ENCODE peak calls at places on chromosomes 6 and 20, in five cellular contexts. K, O, P, J and H are unnamed samples. For H3K4me1, the result is how much of the 10 kb centered on the place peaks cover.

GRCh38 chr6:25172819-25173218 is 106.4 kb upstream of the CARMIL1 start:
- DNase-seq in K (no peak), O (no peak), P (no peak), J (no peak), H (no peak)

GRCh38 chr6:14889172-14889571 is 356.7 kb upstream of the JARID2 start:
- DNase-seq in K (no peak), O (no peak), P (no peak), J (no peak), H (no peak)

GRCh38 chr20:45383131-45383530 is 5.0 kb upstream of the TP53TG5 start:
- DNase-seq in K (no peak), O (no peak), P (no peak), J (no peak), H (no peak)

GRCh38 chr6:169188051-169188863 is 65.4 kb downstream of the THBS2 start:
- DNase-seq in K (no peak), O (no peak), P (no peak), J (no peak), H (no peak)

GRCh38 chr20:35276408-35276807 is 1.5 kb downstream of the MMP24OS start:
- DNase-seq in K (no peak), O (no peak), P (no peak), J (peak), H (no peak)

GRCh38 chr6:40692311-40692710 is 105.1 kb upstream of the LRFN2 start:
- DNase-seq in K (no peak), O (no peak), P (no peak), J (no peak), H (no peak)

GRCh38 chr6:15663057-15663638 is 320 bp upstream of the DTNBP1 start:
- DNase-seq in K (no peak), O (no peak), P (peak), J (no peak), H (no peak)

GRCh38 chr20:24421071-24421470 is 48.4 kb upstream of the SYNDIG1 start:
- DNase-seq in K (no peak), O (no peak), P (no peak), J (no peak), H (no peak)

GRCh38 chr20:45833030-45833882 is at the start of gene SNX21:
- DNase-seq in K (peak), O (peak), P (no peak), J (peak), H (no peak)

DNA sequence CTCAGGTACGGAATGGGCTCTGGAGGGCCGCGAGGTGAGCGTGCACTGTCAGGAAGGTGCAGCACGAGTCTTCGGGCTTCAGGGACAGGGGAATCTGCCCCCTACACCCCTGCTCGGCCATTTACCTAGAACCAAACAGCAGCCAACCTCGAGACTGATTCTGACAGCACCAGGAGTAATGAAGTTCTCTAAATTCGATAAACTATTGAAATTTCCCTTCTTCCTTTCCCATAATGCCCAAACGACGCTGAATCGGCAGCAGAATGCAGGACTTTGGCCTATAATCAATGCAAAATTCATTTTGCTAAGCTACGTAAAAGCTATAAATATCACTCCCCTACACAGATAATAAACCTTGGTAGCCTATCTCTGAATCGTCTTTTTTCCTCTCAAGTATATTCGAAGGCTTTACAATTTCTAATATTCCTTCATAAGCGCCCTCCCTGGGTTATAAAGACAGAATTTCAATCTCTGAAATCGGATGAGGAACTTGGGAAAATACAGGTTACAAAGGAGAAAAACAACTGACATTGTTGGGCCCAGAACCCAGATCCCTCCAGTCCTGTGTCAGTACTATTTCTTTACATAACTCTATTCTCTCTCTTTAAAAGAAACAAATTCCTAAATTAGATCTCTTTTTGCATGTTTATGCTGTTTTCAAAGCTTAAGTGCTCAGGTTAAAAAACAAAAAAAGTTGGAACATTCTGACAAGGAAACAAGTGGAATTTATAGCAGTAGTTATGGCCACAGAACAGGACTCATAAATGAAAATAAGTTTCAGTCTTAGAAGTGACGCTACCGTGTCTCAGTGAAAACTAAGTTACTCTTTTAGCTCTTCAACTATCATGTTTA is 84.7 kb downstream of the SESN1 start:
- DNase-seq in K (no peak), O (no peak), P (no peak), J (no peak), H (no peak)
- H3K27ac ChIP-seq in K (peak), O (no peak), P (no peak), J (peak), H (no peak)

GRCh38 chr6:117493470-117493869 is 11.0 kb downstream of the DCBLD1 start:
- DNase-seq in K (no peak), O (no peak), P (no peak), J (no peak), H (no peak)
- H3K4me1 ChIP-seq in K (under half), O (under half), P (under half), J (under half), H (under half)

DNA sequence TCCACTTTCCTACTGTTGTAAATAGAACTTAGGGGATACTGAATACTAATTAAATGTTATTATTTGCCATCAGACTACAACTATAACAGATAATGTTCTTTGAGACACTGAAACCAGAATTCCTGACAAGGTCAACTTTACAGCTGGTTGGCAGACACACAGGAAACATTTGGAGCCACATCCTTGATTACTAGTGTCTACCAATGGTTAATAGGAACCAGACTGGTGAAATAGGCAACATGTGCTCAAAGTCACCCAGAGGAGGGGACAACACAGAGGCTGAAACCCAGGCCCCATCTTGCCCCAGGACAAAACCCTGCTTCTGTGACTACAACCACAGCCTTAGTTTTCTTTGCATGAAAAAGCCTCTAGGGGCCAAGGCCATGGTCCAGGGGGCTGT is 47.8 kb upstream of the NT5E start:
- DNase-seq in K (no peak), O (no peak), P (no peak), J (no peak), H (no peak)
- H3K27ac ChIP-seq in K (no peak), O (no peak), P (no peak), J (no peak), H (no peak)

DNA sequence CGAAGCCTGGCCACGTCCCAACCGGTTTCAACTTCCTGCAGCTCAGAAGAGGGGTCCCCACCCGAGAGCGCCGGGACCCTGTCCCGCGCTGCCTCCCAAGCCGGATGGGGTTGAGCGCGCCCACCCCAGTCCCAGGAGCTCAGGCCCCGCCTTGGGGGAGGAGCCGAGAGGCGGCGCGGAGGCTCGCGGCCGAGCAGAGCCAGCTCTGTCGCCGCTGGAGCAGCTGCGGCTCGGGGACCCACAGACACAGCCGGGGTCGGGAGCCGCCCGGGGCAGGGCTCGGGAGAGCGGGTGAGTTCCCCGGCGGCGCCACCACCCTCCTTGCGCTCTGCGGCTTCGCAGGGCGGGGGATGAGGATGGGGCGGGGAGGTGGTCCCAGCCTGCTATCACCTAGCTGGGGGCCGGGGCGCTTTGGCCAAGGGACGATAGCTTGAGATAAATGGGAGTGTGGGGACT is at the start of gene PPP1R16B:
- DNase-seq in K (no peak), O (peak), P (no peak), J (peak), H (no peak)
- H3K4me1 ChIP-seq in K (under half), O (under half), P (under half), J (under half), H (under half)

GRCh38 chr6:42790549-42791181 is 8.8 kb downstream of the BICRAL start:
- DNase-seq in K (no peak), O (peak), P (no peak), J (no peak), H (no peak)
- H3K27ac ChIP-seq in K (peak), O (no peak), P (peak), J (peak), H (no peak)

GRCh38 chr6:90346729-90347128 is 50.1 kb upstream of the BACH2 start:
- DNase-seq in K (no peak), O (no peak), P (no peak), J (no peak), H (no peak)
- H3K4me1 ChIP-seq in K (under half), O (under half), P (under half), J (under half), H (under half)

DNA sequence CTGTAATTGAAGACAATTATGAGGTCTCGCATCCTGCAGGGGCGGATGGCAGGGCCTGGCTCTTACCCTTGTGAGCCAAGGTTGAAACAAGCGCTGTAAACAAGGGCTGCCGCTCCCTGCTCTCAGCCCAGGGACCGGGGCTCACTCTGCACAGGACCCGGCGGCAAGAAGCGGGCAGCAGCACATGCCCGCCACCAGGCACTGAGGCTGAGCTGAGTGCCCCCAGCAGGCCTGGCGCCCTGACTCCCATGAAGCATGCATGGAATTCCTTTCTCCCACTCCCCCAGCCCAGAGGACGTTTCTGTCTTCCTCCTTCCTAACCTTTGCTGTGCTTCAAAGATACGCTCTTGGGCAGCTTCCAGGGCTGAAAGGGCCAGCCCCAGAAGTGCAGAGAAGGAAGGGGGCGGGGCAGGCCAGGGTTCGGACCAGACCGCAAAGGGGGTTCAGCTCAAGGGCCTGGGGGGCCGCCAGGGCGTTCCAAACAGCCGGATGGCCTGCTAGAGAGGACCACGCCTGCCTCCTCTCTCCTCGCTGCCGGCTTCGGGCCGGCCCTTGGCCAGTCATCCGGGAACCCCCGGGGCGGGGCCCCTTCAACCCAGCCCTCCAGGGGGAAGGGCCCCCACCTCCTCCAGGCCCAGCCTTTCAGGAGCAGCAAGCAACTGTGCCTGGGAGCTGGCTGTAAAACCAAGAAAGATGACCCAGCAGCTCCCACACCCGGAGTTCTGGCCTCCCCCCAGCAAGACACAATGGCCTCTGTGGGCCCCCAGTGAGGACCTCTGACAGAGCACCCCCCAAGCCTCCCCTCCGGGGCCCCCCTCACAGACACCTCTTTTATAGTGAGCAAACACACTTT is 109.9 kb downstream of the NOL4L start:
- DNase-seq in K (peak), O (peak), P (no peak), J (peak), H (no peak)
- H3K27ac ChIP-seq in K (peak), O (no peak), P (no peak), J (peak), H (no peak)

GRCh38 chr6:63649847-63650265 is 14.3 kb downstream of the PHF3 start:
- DNase-seq in K (no peak), O (no peak), P (no peak), J (no peak), H (no peak)
- H3K4me1 ChIP-seq in K (under half), O (under half), P (under half), J (half or more), H (under half)